ENCODE peak calls at places on chromosomes 7 and 10, in eight cellular contexts. One of them, this sample, is unnamed.

GRCh38 chr10:11125004-11125403 is 107.3 kb downstream of the CELF2 start:
- DNase-seq in caudate nucleus: no peak
- DNase-seq in M059J: no peak
- DNase-seq in A172: no peak
- DNase-seq in AG08395: no peak
- DNase-seq in cerebellar cortex: no peak
- DNase-seq in ovary: no peak
- DNase-seq in stimulated activated CD8-positive, alpha-beta memory T cell treated with anti-CD3 and anti-CD28 coated beads, Interleukin-2, amount 100 ng/mL, for 48 hours: no peak
- DNase-seq in this sample: no peak

GRCh38 chr10:78165617-78166016 is 132.0 kb downstream of the RPS24 start:
- DNase-seq in A172: peak
- DNase-seq in caudate nucleus: no peak
- DNase-seq in AG08395: no peak
- DNase-seq in cerebellar cortex: no peak
- DNase-seq in stimulated activated CD8-positive, alpha-beta memory T cell treated with anti-CD3 and anti-CD28 coated beads, Interleukin-2, amount 100 ng/mL, for 48 hours: no peak
- DNase-seq in M059J: peak
- DNase-seq in ovary: no peak
- DNase-seq in this sample: no peak

GRCh38 chr7:39735903-39736302 is 112.5 kb downstream of the RALA start:
- DNase-seq in cerebellar cortex: no peak
- DNase-seq in caudate nucleus: no peak
- DNase-seq in M059J: peak
- DNase-seq in AG08395: no peak
- DNase-seq in A172: peak
- DNase-seq in stimulated activated CD8-positive, alpha-beta memory T cell treated with anti-CD3 and anti-CD28 coated beads, Interleukin-2, amount 100 ng/mL, for 48 hours: peak
- DNase-seq in ovary: no peak
- DNase-seq in this sample: no peak

GRCh38 chr10:71836594-71836970 is 14.5 kb downstream of the PSAP start:
- DNase-seq in A172: peak
- DNase-seq in AG08395: peak
- DNase-seq in caudate nucleus: no peak
- DNase-seq in cerebellar cortex: no peak
- DNase-seq in stimulated activated CD8-positive, alpha-beta memory T cell treated with anti-CD3 and anti-CD28 coated beads, Interleukin-2, amount 100 ng/mL, for 48 hours: no peak
- DNase-seq in ovary: no peak
- DNase-seq in M059J: no peak
- DNase-seq in this sample: no peak

GRCh38 chr10:95508730-95509129 is 52.4 kb downstream of the SORBS1 start:
- DNase-seq in cerebellar cortex: no peak
- DNase-seq in caudate nucleus: no peak
- DNase-seq in AG08395: no peak
- DNase-seq in A172: no peak
- DNase-seq in stimulated activated CD8-positive, alpha-beta memory T cell treated with anti-CD3 and anti-CD28 coated beads, Interleukin-2, amount 100 ng/mL, for 48 hours: no peak
- DNase-seq in M059J: peak
- DNase-seq in ovary: no peak
- DNase-seq in this sample: no peak

GRCh38 chr10:3509355-3509754 is 275.7 kb downstream of the KLF6 start:
- DNase-seq in caudate nucleus: no peak
- DNase-seq in M059J: no peak
- DNase-seq in A172: no peak
- DNase-seq in stimulated activated CD8-positive, alpha-beta memory T cell treated with anti-CD3 and anti-CD28 coated beads, Interleukin-2, amount 100 ng/mL, for 48 hours: no peak
- DNase-seq in ovary: no peak
- DNase-seq in AG08395: no peak
- DNase-seq in cerebellar cortex: no peak
- DNase-seq in this sample: no peak

GRCh38 chr10:42734537-42734936 is 48.1 kb upstream of the BMS1 start:
- DNase-seq in caudate nucleus: no peak
- DNase-seq in M059J: no peak
- DNase-seq in AG08395: no peak
- DNase-seq in ovary: no peak
- DNase-seq in cerebellar cortex: no peak
- DNase-seq in stimulated activated CD8-positive, alpha-beta memory T cell treated with anti-CD3 and anti-CD28 coated beads, Interleukin-2, amount 100 ng/mL, for 48 hours: no peak
- DNase-seq in A172: no peak
- DNase-seq in this sample: peak

GRCh38 chr7:78716876-78717275 is 736.6 kb downstream of the MAGI2 start:
- DNase-seq in ovary: no peak
- DNase-seq in AG08395: no peak
- DNase-seq in caudate nucleus: no peak
- DNase-seq in M059J: no peak
- DNase-seq in A172: no peak
- DNase-seq in stimulated activated CD8-positive, alpha-beta memory T cell treated with anti-CD3 and anti-CD28 coated beads, Interleukin-2, amount 100 ng/mL, for 48 hours: no peak
- DNase-seq in cerebellar cortex: no peak
- DNase-seq in this sample: no peak

This sample was measured in tibial nerve.